ENCODE peak calls at places on chromosomes 7 and 10, in four cellular contexts. L is A549, R is stomach, J is suprapubic skin. X is an unnamed sample.

GRCh38 chr7:17782216-17782549 is 158.1 kb downstream of the SNX13 start:
- DNase-seq in L (no peak), R (no peak), J (no peak), X (no peak)

GRCh38 chr10:78920011-78920410 is 148.8 kb upstream of the ZMIZ1 start:
- DNase-seq in L (no peak), R (no peak), J (no peak), X (no peak)

GRCh38 chr7:73811760-73812168 is 19.0 kb upstream of the CLDN4 start:
- DNase-seq in L (peak; percentile 67), R (peak; percentile 80), J (peak; percentile 83), X (no peak)

GRCh38 chr7:158301221-158301620 is 286.4 kb downstream of the PTPRN2 start:
- DNase-seq in L (no peak), R (peak; percentile 9), J (no peak), X (no peak)

GRCh38 chr7:78953090-78953489 is 500.4 kb downstream of the MAGI2 start:
- DNase-seq in L (no peak), R (no peak), J (no peak), X (no peak)

GRCh38 chr7:42186181-42186580 is 50.8 kb downstream of the GLI3 start:
- DNase-seq in L (peak; percentile 6), R (no peak), J (no peak), X (no peak)

GRCh38 chr7:98719396-98719795 is 102.3 kb downstream of the NPTX2 start:
- DNase-seq in L (no peak), R (no peak), J (no peak), X (no peak)

GRCh38 chr7:35727571-35727970 is 32.6 kb upstream of the HERPUD2 start:
- DNase-seq in L (no peak), R (no peak), J (no peak), X (no peak)

GRCh38 chr7:87933953-87934698 is at the start of gene ADAM22:
- DNase-seq in L (peak; percentile 39), R (peak; percentile 74), J (peak; percentile 90), X (peak; percentile 93)
- TF ChIP-seq POLR2A in L (peak; percentile 12), R (no peak), J (no peak), X (no peak)

GRCh38 chr7:130266258-130266960 is at the start of gene CPA2:
- DNase-seq in L (no peak), R (no peak), J (no peak), X (no peak)
- H3K4me3 ChIP-seq in L (no peak within 1 kb of the TSS), R (no peak within 1 kb of the TSS), J (no peak within 1 kb of the TSS), X (no peak within 1 kb of the TSS)

GRCh38 chr7:64581929-64582894 is 19.3 kb upstream of the ZNF680 start:
- DNase-seq in L (no peak), R (peak; percentile 33), J (no peak), X (no peak)
- TF ChIP-seq EP300 in L (no peak), R (no peak), J (no peak), X (no peak)

GRCh38 chr7:82444220-82445049 is 858 bp upstream of the CACNA2D1 start:
- DNase-seq in L (peak; percentile 61), R (peak; percentile 48), J (no peak), X (no peak)
- TF ChIP-seq POLR2A in L (no peak), R (no peak), J (no peak), X (no peak)

DNA sequence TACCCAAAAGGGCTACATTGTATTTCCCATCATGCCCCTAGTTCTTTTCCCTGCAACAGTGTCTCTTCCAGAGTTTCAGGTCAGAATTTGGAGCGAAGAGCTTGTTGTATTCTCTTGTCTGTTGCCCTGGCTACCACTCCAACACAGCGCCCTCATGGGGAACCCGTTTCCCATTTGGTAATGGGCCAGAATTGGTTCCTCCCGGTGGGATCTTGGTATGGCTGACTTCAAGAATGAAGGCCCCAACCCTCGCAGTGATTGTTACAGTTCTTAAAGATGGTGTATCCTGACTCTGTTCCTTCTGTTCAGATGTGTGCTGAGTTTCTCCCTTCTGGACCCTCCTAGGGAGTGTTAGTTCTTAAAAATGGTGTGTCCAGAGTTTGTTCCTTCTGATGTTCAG is 110.5 kb upstream of the ZNF32 start:
- DNase-seq in L (no peak), R (no peak), J (no peak), X (peak; percentile 74)
- H3K4me3 ChIP-seq in L (no peak overlapping the region), R (no peak overlapping the region), J (no peak overlapping the region), X (no peak overlapping the region)

DNA sequence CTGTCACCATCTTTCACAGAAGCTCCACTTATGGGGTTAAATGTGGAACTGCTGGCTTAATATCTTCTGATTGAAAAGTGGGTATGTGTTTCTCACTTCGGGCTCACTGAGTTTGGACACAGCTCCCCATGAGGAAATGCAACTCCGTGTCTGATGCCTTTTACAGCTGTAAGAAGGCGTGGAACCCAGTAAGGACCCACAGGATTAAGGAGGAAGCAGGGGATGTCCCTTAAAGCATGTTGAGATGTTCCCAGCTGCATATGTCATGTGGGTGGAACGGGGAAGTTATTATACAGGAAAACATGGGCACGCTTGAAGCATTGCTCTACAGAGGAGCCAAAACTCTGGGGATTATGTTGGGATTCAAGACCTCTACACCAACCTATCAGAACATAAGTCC is 224.4 kb downstream of the NEBL start:
- DNase-seq in L (no peak), R (no peak), J (no peak), X (no peak)
- TF ChIP-seq EP300 in L (no peak), R (no peak), J (no peak), X (no peak)

GRCh38 chr7:143391462-143392404 is 10.6 kb downstream of the ZYX start:
- DNase-seq in L (no peak), R (peak; percentile 60), J (no peak), X (no peak)

GRCh38 chr7:143394777-143395176 is 13.6 kb downstream of the ZYX start:
- DNase-seq in L (no peak), R (no peak), J (no peak), X (no peak)

GRCh38 chr7:143392875-143393266 is 11.7 kb downstream of the ZYX start:
- DNase-seq in L (no peak), R (no peak), J (no peak), X (no peak)

GRCh38 chr7:143394068-143394467 is 12.9 kb downstream of the ZYX start:
- DNase-seq in L (no peak), R (no peak), J (no peak), X (no peak)

GRCh38 chr7:143393267-143394041 is 12.3 kb downstream of the ZYX start:
- DNase-seq in L (no peak), R (no peak), J (no peak), X (no peak)
- TF ChIP-seq POLR2A in L (no peak), R (no peak), J (no peak), X (no peak)

GRCh38 chr7:151410405-151411390 is 860 bp upstream of the WDR86 start:
- DNase-seq in L (no peak), R (no peak), J (peak; percentile 63), X (no peak)
- H3K4me3 ChIP-seq in L (peak overlapping the region; percentile 46), R (peak overlapping the region; percentile 55), J (peak overlapping the region; percentile 54), X (peak overlapping the region; percentile 52)

X was measured in esophagus muscularis mucosa.